ENCODE peak calls at places on chromosomes 7 and 10, in ten cellular contexts. One of them, this sample, is unnamed.

GRCh38 chr10:71779641-71780040 is 6.3 kb upstream of the VSIR start:
- DNase-seq in CD8-positive, alpha-beta memory T cell: no peak
- DNase-seq in HepG2: no peak
- DNase-seq in T follicular helper cell: no peak
- DNase-seq in GM23248: no peak
- DNase-seq in activated naive CD4-positive, alpha-beta T cell treated with anti-CD3 and anti-CD28 coated beads for 36 hours: no peak
- DNase-seq in T-cell: no peak
- DNase-seq in tibial nerve: no peak
- DNase-seq in left colon: no peak
- DNase-seq in germinal center: no peak
- DNase-seq in this sample: no peak

GRCh38 chr10:100637785-100638184 is 102.0 kb downstream of the HIF1AN start:
- DNase-seq in left colon: peak; percentile 27
- DNase-seq in T follicular helper cell: no peak
- DNase-seq in HepG2: peak; percentile 35
- DNase-seq in CD8-positive, alpha-beta memory T cell: no peak
- DNase-seq in GM23248: peak; percentile 34
- DNase-seq in T-cell: no peak
- DNase-seq in activated naive CD4-positive, alpha-beta T cell treated with anti-CD3 and anti-CD28 coated beads for 36 hours: no peak
- DNase-seq in tibial nerve: no peak
- DNase-seq in germinal center: no peak
- DNase-seq in this sample: no peak

GRCh38 chr10:75967491-75967890 is 536.1 kb downstream of the LRMDA start:
- DNase-seq in activated naive CD4-positive, alpha-beta T cell treated with anti-CD3 and anti-CD28 coated beads for 36 hours: no peak
- DNase-seq in GM23248: no peak
- DNase-seq in tibial nerve: no peak
- DNase-seq in T follicular helper cell: no peak
- DNase-seq in germinal center: no peak
- DNase-seq in left colon: no peak
- DNase-seq in T-cell: no peak
- DNase-seq in HepG2: no peak
- DNase-seq in CD8-positive, alpha-beta memory T cell: no peak
- DNase-seq in this sample: no peak

GRCh38 chr7:19713676-19714075 is 4.8 kb upstream of the POLR1F start:
- DNase-seq in germinal center: peak; percentile 9
- DNase-seq in T follicular helper cell: peak; percentile 28
- DNase-seq in activated naive CD4-positive, alpha-beta T cell treated with anti-CD3 and anti-CD28 coated beads for 36 hours: peak; percentile 66
- DNase-seq in HepG2: peak; percentile 23
- DNase-seq in left colon: peak; percentile 21
- DNase-seq in CD8-positive, alpha-beta memory T cell: peak; percentile 10
- DNase-seq in tibial nerve: peak; percentile 61
- DNase-seq in T-cell: no peak
- DNase-seq in GM23248: peak; percentile 55
- DNase-seq in this sample: peak; percentile 27

GRCh38 chr7:130922206-130923112 is 188.5 kb upstream of the KLF14 start:
- DNase-seq in T follicular helper cell: no peak
- DNase-seq in tibial nerve: no peak
- DNase-seq in left colon: no peak
- DNase-seq in GM23248: peak; percentile 33
- DNase-seq in HepG2: peak; percentile 83
- DNase-seq in activated naive CD4-positive, alpha-beta T cell treated with anti-CD3 and anti-CD28 coated beads for 36 hours: no peak
- DNase-seq in germinal center: no peak
- DNase-seq in CD8-positive, alpha-beta memory T cell: no peak
- DNase-seq in T-cell: no peak
- DNase-seq in this sample: no peak

GRCh38 chr7:38335490-38336135 is 62.2 kb upstream of the TARP start:
- DNase-seq in left colon: peak; percentile 87
- DNase-seq in T follicular helper cell: peak; percentile 70
- DNase-seq in tibial nerve: peak; percentile 75
- DNase-seq in activated naive CD4-positive, alpha-beta T cell treated with anti-CD3 and anti-CD28 coated beads for 36 hours: peak; percentile 90
- DNase-seq in germinal center: peak; percentile 71
- DNase-seq in CD8-positive, alpha-beta memory T cell: peak; percentile 76
- DNase-seq in T-cell: peak; percentile 77
- DNase-seq in HepG2: peak; percentile 77
- DNase-seq in GM23248: peak; percentile 89
- DNase-seq in this sample: peak; percentile 87

GRCh38 chr10:35336921-35337741 is 822 bp downstream of the CCNY start:
- DNase-seq in CD8-positive, alpha-beta memory T cell: peak; percentile 14
- DNase-seq in left colon: peak; percentile 57
- DNase-seq in T-cell: peak; percentile 5
- DNase-seq in germinal center: peak; percentile 38
- DNase-seq in T follicular helper cell: no peak
- DNase-seq in GM23248: peak; percentile 68
- DNase-seq in activated naive CD4-positive, alpha-beta T cell treated with anti-CD3 and anti-CD28 coated beads for 36 hours: peak; percentile 25
- DNase-seq in HepG2: peak; percentile 16
- DNase-seq in tibial nerve: no peak
- DNase-seq in this sample: peak; percentile 68

GRCh38 chr7:95989301-95989700 is 216.9 kb downstream of the DYNC1I1 start:
- DNase-seq in HepG2: no peak
- DNase-seq in GM23248: no peak
- DNase-seq in CD8-positive, alpha-beta memory T cell: no peak
- DNase-seq in T-cell: no peak
- DNase-seq in tibial nerve: no peak
- DNase-seq in activated naive CD4-positive, alpha-beta T cell treated with anti-CD3 and anti-CD28 coated beads for 36 hours: no peak
- DNase-seq in T follicular helper cell: no peak
- DNase-seq in germinal center: no peak
- DNase-seq in left colon: no peak
- DNase-seq in this sample: no peak

GRCh38 chr10:68284597-68284996 is 47.3 kb upstream of the HNRNPH3 start:
- DNase-seq in GM23248: no peak
- DNase-seq in germinal center: no peak
- DNase-seq in HepG2: no peak
- DNase-seq in T-cell: no peak
- DNase-seq in CD8-positive, alpha-beta memory T cell: no peak
- DNase-seq in left colon: no peak
- DNase-seq in activated naive CD4-positive, alpha-beta T cell treated with anti-CD3 and anti-CD28 coated beads for 36 hours: no peak
- DNase-seq in T follicular helper cell: no peak
- DNase-seq in tibial nerve: no peak
- DNase-seq in this sample: no peak

GRCh38 chr10:93566435-93567276 is at the start of gene FFAR4:
- DNase-seq in left colon: peak; percentile 69
- DNase-seq in T follicular helper cell: no peak
- DNase-seq in tibial nerve: no peak
- DNase-seq in HepG2: no peak
- DNase-seq in T-cell: no peak
- DNase-seq in CD8-positive, alpha-beta memory T cell: no peak
- DNase-seq in germinal center: no peak
- DNase-seq in activated naive CD4-positive, alpha-beta T cell treated with anti-CD3 and anti-CD28 coated beads for 36 hours: no peak
- DNase-seq in GM23248: peak; percentile 6
- DNase-seq in this sample: no peak